ENCODE peak calls at places on chromosomes 2 and 18, in four cellular contexts. One of them, this sample, is unnamed.

GRCh38 chr18:46204143-46204542 is 100.0 kb downstream of the HAUS1 start:
- DNase-seq in anterior cingulate cortex: no peak
- DNase-seq in cardiac septum: no peak
- DNase-seq in AG10803: no peak
- DNase-seq in this sample: no peak

GRCh38 chr2:15034246-15034645 is 401.7 kb downstream of the LRATD1 start:
- DNase-seq in AG10803: no peak
- DNase-seq in cardiac septum: no peak
- DNase-seq in anterior cingulate cortex: no peak
- DNase-seq in this sample: no peak

GRCh38 chr2:196482119-196483065 is 157.1 kb upstream of the CCDC150 start:
- DNase-seq in anterior cingulate cortex: no peak
- DNase-seq in AG10803: peak; percentile 65
- DNase-seq in cardiac septum: no peak
- DNase-seq in this sample: no peak

GRCh38 chr2:231613054-231613654 is 20.5 kb downstream of the TEX44 start:
- DNase-seq in anterior cingulate cortex: no peak
- DNase-seq in cardiac septum: no peak
- DNase-seq in AG10803: peak; percentile 9
- DNase-seq in this sample: no peak

GRCh38 chr2:170670651-170671050 is 44.5 kb upstream of the SP5 start:
- DNase-seq in cardiac septum: no peak
- DNase-seq in anterior cingulate cortex: no peak
- DNase-seq in AG10803: no peak
- DNase-seq in this sample: no peak

GRCh38 chr2:137888845-137889244 is 75.4 kb upstream of the HNMT start:
- DNase-seq in AG10803: no peak
- DNase-seq in cardiac septum: no peak
- DNase-seq in anterior cingulate cortex: peak; percentile 23
- DNase-seq in this sample: no peak

GRCh38 chr2:95333888-95334338 is 36.8 kb downstream of the KCNIP3 start:
- DNase-seq in AG10803: peak; percentile 97
- DNase-seq in cardiac septum: no peak
- DNase-seq in anterior cingulate cortex: no peak
- DNase-seq in this sample: no peak

GRCh38 chr18:6746386-6746960 is 17.0 kb downstream of the ARHGAP28 start:
- DNase-seq in AG10803: no peak
- DNase-seq in anterior cingulate cortex: no peak
- DNase-seq in cardiac septum: no peak
- DNase-seq in this sample: no peak

GRCh38 chr2:20423847-20424246 is 23.0 kb upstream of the RHOB start:
- DNase-seq in AG10803: no peak
- DNase-seq in cardiac septum: no peak
- DNase-seq in anterior cingulate cortex: no peak
- DNase-seq in this sample: peak; percentile 38

GRCh38 chr2:218875692-218876246 is 4.9 kb upstream of the WNT10A start:
- DNase-seq in cardiac septum: no peak
- DNase-seq in anterior cingulate cortex: no peak
- DNase-seq in AG10803: no peak
- DNase-seq in this sample: no peak

This sample was measured in posterior vena cava.